ENCODE peak calls at places on chromosomes 11 and 22, in ten cellular contexts. K is sigmoid colon; I is upper lobe of left lung; Z is naive thymus-derived CD4-positive, alpha-beta T cell; N is psoas muscle; D is tibial nerve; F is Peyer's patch; V is gastrocnemius medialis; G is GM12878; M is iPS DF 6.9. X is an unnamed sample.

GRCh38 chr11:69398529-69399492 is 82.7 kb upstream of the LINC01488 start:
- DNase-seq in V (no peak), Z (no peak), M (no peak), D (no peak), G (no peak), F (peak; percentile 23), I (peak; percentile 63), N (no peak), K (peak; percentile 60), X (no peak)

GRCh38 chr22:42747701-42748513 is 27.2 kb upstream of the A4GALT start:
- DNase-seq in G (no peak), F (no peak), I (no peak), D (no peak), V (no peak), K (no peak), N (no peak), M (no peak), Z (no peak), X (no peak)

GRCh38 chr11:78161346-78161745 is 21.9 kb upstream of the ALG8 start:
- DNase-seq in G (no peak), K (no peak), Z (no peak), I (no peak), N (no peak), V (no peak), M (no peak), F (no peak), D (no peak), X (no peak)

GRCh38 chr11:110526323-110526722 is 96.6 kb downstream of the FDX1 start:
- DNase-seq in D (no peak), K (no peak), V (no peak), Z (no peak), I (no peak), N (no peak), G (peak; percentile 26), F (no peak), M (no peak), X (no peak)

GRCh38 chr11:7540830-7541555 is 27.2 kb downstream of the PPFIBP2 start:
- DNase-seq in I (no peak), M (no peak), G (no peak), V (no peak), Z (no peak), F (no peak), D (no peak), N (no peak), K (no peak), X (no peak)

GRCh38 chr22:23069502-23070357 is 589 bp upstream of the GNAZ start:
- DNase-seq in V (peak; percentile 83), N (peak; percentile 94), K (peak; percentile 95), I (peak; percentile 99), M (peak; percentile 41), F (peak; percentile 92), G (peak; percentile 15), D (peak; percentile 84), Z (peak; percentile 85), X (no peak)

GRCh38 chr11:118928870-118929495 is 3.3 kb upstream of the BCL9L start:
- DNase-seq in I (peak; percentile 90), V (peak; percentile 51), N (peak; percentile 59), G (no peak), F (no peak), Z (no peak), K (peak; percentile 88), D (no peak), M (no peak), X (no peak)

GRCh38 chr11:131969261-131969660 is 598.8 kb downstream of the NTM start:
- DNase-seq in I (no peak), N (no peak), D (no peak), F (no peak), K (no peak), G (no peak), V (no peak), Z (no peak), M (no peak), X (no peak)

GRCh38 chr11:67648796-67649613 is 1.5 kb downstream of the ACY3 start:
- DNase-seq in V (no peak), N (no peak), K (peak; percentile 61), F (peak; percentile 47), Z (no peak), G (peak; percentile 57), M (no peak), I (peak; percentile 29), D (no peak), X (no peak)

GRCh38 chr11:106011481-106011880 is 10.6 kb downstream of the MSANTD4 start:
- DNase-seq in G (no peak), K (no peak), D (no peak), I (no peak), V (no peak), N (no peak), M (no peak), F (no peak), Z (no peak), X (no peak)

GRCh38 chr11:118655486-118656190 is 23.8 kb downstream of the TREH start:
- DNase-seq in K (no peak), N (no peak), F (no peak), M (no peak), Z (no peak), I (no peak), V (no peak), D (no peak), G (no peak), X (no peak)

GRCh38 chr11:111112614-111113013 is 132.9 kb upstream of the POU2AF2 start:
- DNase-seq in G (no peak), Z (no peak), N (no peak), V (no peak), D (no peak), I (no peak), K (no peak), M (no peak), F (no peak), X (no peak)

GRCh38 chr11:133619973-133620372 is 87.7 kb upstream of the OPCML start:
- DNase-seq in G (peak; percentile 2), K (no peak), F (no peak), V (no peak), D (no peak), N (no peak), M (no peak), I (no peak), Z (no peak), X (no peak)

GRCh38 chr11:35662061-35662648 is 420 bp upstream of the TRIM44 start:
- DNase-seq in F (no peak), N (no peak), G (peak; percentile 27), K (no peak), D (no peak), M (no peak), Z (peak; percentile 54), V (no peak), I (no peak), X (no peak)

DNA sequence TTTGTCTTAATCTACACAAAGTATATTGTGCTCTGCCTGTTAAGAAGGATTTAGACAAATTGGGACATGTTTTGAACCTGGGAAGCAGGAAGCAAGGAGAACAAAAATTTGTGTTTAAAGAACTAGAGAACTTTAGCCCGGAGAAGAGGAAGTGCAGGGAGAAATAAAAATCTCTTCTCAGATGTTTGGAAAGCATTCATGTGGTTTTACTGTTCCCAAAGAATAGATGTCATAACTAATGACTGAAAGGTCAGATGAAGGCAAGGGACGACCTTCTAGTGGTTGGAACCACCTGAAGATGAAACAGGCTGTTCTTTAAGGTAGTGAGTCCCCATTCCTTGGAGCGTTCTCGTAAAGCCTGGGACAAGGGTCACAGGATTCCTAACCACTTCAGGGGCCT is 38.3 kb downstream of the IRAG1 start:
- DNase-seq in Z (no peak), K (no peak), V (no peak), N (no peak), D (no peak), I (no peak), F (no peak), M (no peak), G (no peak), X (no peak)
- H3K27ac ChIP-seq in Z (no peak overlapping the region), K (peak overlapping the region; percentile 72), V (peak overlapping the region; percentile 36), N (no peak overlapping the region), D (peak overlapping the region; percentile 36), I (peak overlapping the region; percentile 17), F (peak overlapping the region; percentile 28), M (no peak overlapping the region), G (no peak overlapping the region), X (peak overlapping the region; percentile 35)

DNA sequence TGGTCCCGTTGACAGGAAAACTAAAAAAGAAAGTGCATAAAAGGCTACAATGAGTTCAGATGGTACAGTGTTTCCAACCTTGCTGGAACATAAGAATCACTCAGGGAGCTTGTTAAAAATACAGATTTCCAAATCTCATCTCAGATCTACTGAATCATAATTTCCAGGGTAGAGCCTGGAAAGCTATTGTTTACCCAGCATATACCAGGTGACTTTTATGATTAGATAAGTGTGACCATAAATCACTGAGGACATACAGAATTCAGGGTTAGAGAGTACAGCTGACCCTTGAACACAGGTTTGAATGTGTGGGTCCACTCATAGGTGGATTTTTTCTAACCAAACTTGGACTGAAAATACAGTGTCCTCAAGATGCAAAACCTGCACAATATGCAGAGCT is 11.9 kb downstream of the SAAL1 start:
- DNase-seq in M (no peak), V (no peak), K (no peak), I (no peak), Z (no peak), F (no peak), N (no peak), D (no peak), G (no peak), X (no peak)
- H3K36me3 ChIP-seq in M (peaks cover 17% of the 10 kb centered on the region), V (no peaks in the 10 kb centered on the region), K (peaks cover 46% of the 10 kb centered on the region), I (peaks cover 21% of the 10 kb centered on the region), Z (peaks cover 18% of the 10 kb centered on the region), F (peaks cover 49% of the 10 kb centered on the region), N (peaks cover 75% of the 10 kb centered on the region), D (peaks cover 1% of the 10 kb centered on the region), G (peaks cover 2% of the 10 kb centered on the region), X (peaks cover 10% of the 10 kb centered on the region)

GRCh38 chr11:19988598-19988997 is 171.7 kb downstream of the DBX1 start:
- DNase-seq in M (peak; percentile 33), Z (no peak), K (peak; percentile 82), I (no peak), D (no peak), F (no peak), G (no peak), N (peak; percentile 48), V (peak; percentile 69), X (no peak)
- H3K27ac ChIP-seq in M (no peak overlapping the region), Z (no peak overlapping the region), K (peak overlapping the region; percentile 63), I (peak overlapping the region; percentile 13), D (no peak overlapping the region), F (no peak overlapping the region), G (no peak overlapping the region), N (peak overlapping the region; percentile 37), V (peak overlapping the region; percentile 66), X (no peak overlapping the region)

GRCh38 chr11:16363709-16364108 is 7.4 kb upstream of the SOX6 start:
- DNase-seq in F (no peak), I (no peak), M (no peak), V (no peak), K (no peak), D (no peak), N (no peak), Z (no peak), G (no peak), X (no peak)

GRCh38 chr11:16358726-16359125 is 2.4 kb upstream of the SOX6 start:
- DNase-seq in M (no peak), V (no peak), K (no peak), F (no peak), G (no peak), Z (no peak), N (no peak), I (no peak), D (no peak), X (no peak)

GRCh38 chr11:16359369-16359768 is 3.0 kb upstream of the SOX6 start:
- DNase-seq in D (no peak), K (no peak), G (no peak), F (no peak), I (no peak), M (no peak), Z (no peak), V (no peak), N (no peak), X (no peak)

GRCh38 chr11:16364250-16364649 is 7.9 kb upstream of the SOX6 start:
- DNase-seq in F (no peak), I (no peak), N (no peak), Z (no peak), K (no peak), G (no peak), D (no peak), M (no peak), V (no peak), X (no peak)

GRCh38 chr11:16361108-16361869 is 4.9 kb upstream of the SOX6 start:
- DNase-seq in N (no peak), K (no peak), F (no peak), G (no peak), D (no peak), V (no peak), Z (no peak), M (no peak), I (no peak), X (no peak)
- H3K36me3 ChIP-seq in N (no peaks in the 10 kb centered on the region), K (no peaks in the 10 kb centered on the region), F (no peaks in the 10 kb centered on the region), G (no peaks in the 10 kb centered on the region), D (no peaks in the 10 kb centered on the region), V (no peaks in the 10 kb centered on the region), Z (no peaks in the 10 kb centered on the region), M (no peaks in the 10 kb centered on the region), I (no peaks in the 10 kb centered on the region), X (no peaks in the 10 kb centered on the region)

X was measured in Panc1.